ENCODE peak calls at places on chromosomes 1 and 21, in five cellular contexts. One of them, this sample, is unnamed.

GRCh38 chr1:19664453-19665043 is at the start of gene HTR6:
- DNase-seq in left lung: no peak
- DNase-seq in CD8-positive, alpha-beta T cell: no peak
- DNase-seq in fibroblast of mammary gland: no peak
- DNase-seq in foreskin fibroblast: peak; percentile 35
- DNase-seq in this sample: no peak

GRCh38 chr1:44019398-44020044 is 11.7 kb downstream of the SLC6A9 start:
- DNase-seq in left lung: no peak
- DNase-seq in CD8-positive, alpha-beta T cell: no peak
- DNase-seq in fibroblast of mammary gland: no peak
- DNase-seq in foreskin fibroblast: no peak
- DNase-seq in this sample: no peak

GRCh38 chr1:211517006-211517405 is 25.0 kb upstream of the RD3 start:
- DNase-seq in left lung: no peak
- DNase-seq in CD8-positive, alpha-beta T cell: no peak
- DNase-seq in fibroblast of mammary gland: no peak
- DNase-seq in foreskin fibroblast: no peak
- DNase-seq in this sample: no peak

GRCh38 chr1:210558302-210558701 is 229.6 kb downstream of the HHAT start:
- DNase-seq in left lung: no peak
- DNase-seq in CD8-positive, alpha-beta T cell: no peak
- DNase-seq in fibroblast of mammary gland: no peak
- DNase-seq in foreskin fibroblast: peak; percentile 3
- DNase-seq in this sample: no peak

GRCh38 chr1:201741763-201742342 is 87.1 kb upstream of the IPO9 start:
- DNase-seq in left lung: no peak
- DNase-seq in CD8-positive, alpha-beta T cell: no peak
- DNase-seq in fibroblast of mammary gland: no peak
- DNase-seq in foreskin fibroblast: no peak
- DNase-seq in this sample: no peak

GRCh38 chr1:242205622-242206489 is 207.0 kb upstream of the MAP1LC3C start:
- DNase-seq in left lung: no peak
- DNase-seq in CD8-positive, alpha-beta T cell: no peak
- DNase-seq in fibroblast of mammary gland: peak; percentile 94
- DNase-seq in foreskin fibroblast: peak; percentile 46
- DNase-seq in this sample: no peak

GRCh38 chr1:67755619-67756018 is 70.6 kb downstream of the GADD45A start:
- DNase-seq in left lung: no peak
- DNase-seq in CD8-positive, alpha-beta T cell: no peak
- DNase-seq in fibroblast of mammary gland: no peak
- DNase-seq in foreskin fibroblast: no peak
- DNase-seq in this sample: no peak

GRCh38 chr1:109381573-109381972 is 16.1 kb downstream of the SORT1 start:
- DNase-seq in left lung: no peak
- DNase-seq in CD8-positive, alpha-beta T cell: no peak
- DNase-seq in fibroblast of mammary gland: no peak
- DNase-seq in foreskin fibroblast: no peak
- DNase-seq in this sample: no peak

GRCh38 chr1:118982816-118983557 is 5.2 kb downstream of the TBX15 start:
- DNase-seq in left lung: no peak
- DNase-seq in CD8-positive, alpha-beta T cell: no peak
- DNase-seq in fibroblast of mammary gland: no peak
- DNase-seq in foreskin fibroblast: no peak
- DNase-seq in this sample: no peak

GRCh38 chr1:204301171-204301957 is 58.4 kb downstream of the PLEKHA6 start:
- DNase-seq in left lung: no peak
- DNase-seq in CD8-positive, alpha-beta T cell: no peak
- DNase-seq in fibroblast of mammary gland: no peak
- DNase-seq in foreskin fibroblast: peak; percentile 36
- DNase-seq in this sample: no peak

GRCh38 chr1:46248122-46248920 is 758 bp downstream of the RAD54L start:
- DNase-seq in left lung: peak; percentile 38
- DNase-seq in CD8-positive, alpha-beta T cell: no peak
- DNase-seq in fibroblast of mammary gland: peak; percentile 29
- DNase-seq in foreskin fibroblast: peak; percentile 24
- DNase-seq in this sample: no peak

GRCh38 chr1:30876451-30877204 is 31.9 kb downstream of the SDC3 start:
- DNase-seq in left lung: no peak
- DNase-seq in CD8-positive, alpha-beta T cell: no peak
- DNase-seq in fibroblast of mammary gland: no peak
- DNase-seq in foreskin fibroblast: no peak
- DNase-seq in this sample: no peak

GRCh38 chr21:34695434-34695833 is 26.6 kb downstream of the CLIC6 start:
- DNase-seq in left lung: no peak
- DNase-seq in CD8-positive, alpha-beta T cell: no peak
- DNase-seq in fibroblast of mammary gland: peak; percentile 60
- DNase-seq in foreskin fibroblast: no peak
- DNase-seq in this sample: no peak

GRCh38 chr1:24861821-24862727 is 68.0 kb downstream of the RUNX3 start:
- DNase-seq in left lung: peak; percentile 62
- DNase-seq in CD8-positive, alpha-beta T cell: no peak
- DNase-seq in fibroblast of mammary gland: no peak
- DNase-seq in foreskin fibroblast: no peak
- DNase-seq in this sample: peak; percentile 71

GRCh38 chr1:19250629-19251304 is 557 bp downstream of the EMC1 start:
- DNase-seq in left lung: no peak
- DNase-seq in CD8-positive, alpha-beta T cell: no peak
- DNase-seq in fibroblast of mammary gland: no peak
- DNase-seq in foreskin fibroblast: no peak
- DNase-seq in this sample: no peak

GRCh38 chr1:109482796-109483638 is 688 bp upstream of the ATXN7L2 start:
- DNase-seq in left lung: peak; percentile 46
- DNase-seq in CD8-positive, alpha-beta T cell: no peak
- DNase-seq in fibroblast of mammary gland: peak; percentile 4
- DNase-seq in foreskin fibroblast: no peak
- DNase-seq in this sample: no peak

GRCh38 chr1:50060279-50060678 is 36.5 kb upstream of the AGBL4 start:
- DNase-seq in left lung: no peak
- DNase-seq in CD8-positive, alpha-beta T cell: no peak
- DNase-seq in fibroblast of mammary gland: peak; percentile 6
- DNase-seq in foreskin fibroblast: peak; percentile 1
- DNase-seq in this sample: no peak

GRCh38 chr1:13748610-13749505 is 48.9 kb downstream of the PRDM2 start:
- DNase-seq in left lung: peak; percentile 97
- DNase-seq in CD8-positive, alpha-beta T cell: peak; percentile 92
- DNase-seq in fibroblast of mammary gland: peak; percentile 91
- DNase-seq in foreskin fibroblast: peak; percentile 98
- DNase-seq in this sample: peak; percentile 98
- TF ChIP-seq CTCF in left lung: no peak
- TF ChIP-seq CTCF in CD8-positive, alpha-beta T cell: no peak
- TF ChIP-seq CTCF in fibroblast of mammary gland: no peak
- TF ChIP-seq CTCF in foreskin fibroblast: no peak
- TF ChIP-seq CTCF in this sample: peak; percentile 25

GRCh38 chr21:33308586-33309490 is 15.9 kb upstream of the IFNAR1 start:
- DNase-seq in left lung: no peak
- DNase-seq in CD8-positive, alpha-beta T cell: no peak
- DNase-seq in fibroblast of mammary gland: peak; percentile 65
- DNase-seq in foreskin fibroblast: peak; percentile 85
- DNase-seq in this sample: no peak
- TF ChIP-seq CTCF in left lung: no peak
- TF ChIP-seq CTCF in CD8-positive, alpha-beta T cell: no peak
- TF ChIP-seq CTCF in fibroblast of mammary gland: no peak
- TF ChIP-seq CTCF in foreskin fibroblast: no peak
- TF ChIP-seq CTCF in this sample: no peak

GRCh38 chr1:198667796-198668195 is 29.0 kb downstream of the PTPRC start:
- DNase-seq in left lung: no peak
- DNase-seq in CD8-positive, alpha-beta T cell: no peak
- DNase-seq in fibroblast of mammary gland: peak; percentile 21
- DNase-seq in foreskin fibroblast: peak; percentile 48
- DNase-seq in this sample: no peak
- TF ChIP-seq CTCF in left lung: no peak
- TF ChIP-seq CTCF in CD8-positive, alpha-beta T cell: no peak
- TF ChIP-seq CTCF in fibroblast of mammary gland: no peak
- TF ChIP-seq CTCF in foreskin fibroblast: no peak
- TF ChIP-seq CTCF in this sample: no peak

DNA sequence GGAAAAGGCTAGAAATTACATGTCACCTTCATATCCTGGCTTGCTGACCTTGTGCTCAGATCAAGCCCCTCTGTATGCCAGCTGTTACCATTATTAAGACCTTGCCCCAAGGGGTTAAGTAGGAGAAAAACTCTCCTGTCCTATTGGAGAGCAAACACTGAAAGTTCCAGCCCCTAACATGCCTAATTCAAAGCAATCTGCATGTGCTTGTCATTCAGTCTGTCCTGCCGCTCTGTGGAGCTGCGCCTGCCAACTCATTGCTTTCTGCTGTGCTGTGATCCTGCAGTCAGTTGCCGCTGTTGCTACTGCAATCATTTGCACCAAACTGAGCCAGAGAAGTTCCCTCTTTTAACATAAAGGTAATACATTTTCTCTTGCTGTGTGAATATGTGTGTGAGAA is 113.4 kb downstream of the DISP1 start:
- DNase-seq in left lung: peak; percentile 68
- DNase-seq in CD8-positive, alpha-beta T cell: no peak
- DNase-seq in fibroblast of mammary gland: peak; percentile 62
- DNase-seq in foreskin fibroblast: peak; percentile 78
- DNase-seq in this sample: no peak
- TF ChIP-seq CTCF in left lung: no peak
- TF ChIP-seq CTCF in CD8-positive, alpha-beta T cell: no peak
- TF ChIP-seq CTCF in fibroblast of mammary gland: no peak
- TF ChIP-seq CTCF in foreskin fibroblast: no peak
- TF ChIP-seq CTCF in this sample: no peak

GRCh38 chr1:167171286-167171929 is 49.3 kb upstream of the POU2F1 start:
- DNase-seq in left lung: no peak
- DNase-seq in CD8-positive, alpha-beta T cell: no peak
- DNase-seq in fibroblast of mammary gland: peak; percentile 52
- DNase-seq in foreskin fibroblast: peak; percentile 27
- DNase-seq in this sample: no peak
- TF ChIP-seq CTCF in left lung: no peak
- TF ChIP-seq CTCF in CD8-positive, alpha-beta T cell: no peak
- TF ChIP-seq CTCF in fibroblast of mammary gland: no peak
- TF ChIP-seq CTCF in foreskin fibroblast: no peak
- TF ChIP-seq CTCF in this sample: peak; percentile 12

GRCh38 chr1:199546323-199546722 is 481.2 kb upstream of the NR5A2 start:
- DNase-seq in left lung: no peak
- DNase-seq in CD8-positive, alpha-beta T cell: no peak
- DNase-seq in fibroblast of mammary gland: peak; percentile 60
- DNase-seq in foreskin fibroblast: peak; percentile 33
- DNase-seq in this sample: no peak

GRCh38 chr1:199549424-199549823 is 478.1 kb upstream of the NR5A2 start:
- DNase-seq in left lung: no peak
- DNase-seq in CD8-positive, alpha-beta T cell: no peak
- DNase-seq in fibroblast of mammary gland: no peak
- DNase-seq in foreskin fibroblast: no peak
- DNase-seq in this sample: no peak

GRCh38 chr1:199550384-199551067 is 477.0 kb upstream of the NR5A2 start:
- DNase-seq in left lung: no peak
- DNase-seq in CD8-positive, alpha-beta T cell: no peak
- DNase-seq in fibroblast of mammary gland: peak; percentile 14
- DNase-seq in foreskin fibroblast: peak; percentile 65
- DNase-seq in this sample: no peak

DNA sequence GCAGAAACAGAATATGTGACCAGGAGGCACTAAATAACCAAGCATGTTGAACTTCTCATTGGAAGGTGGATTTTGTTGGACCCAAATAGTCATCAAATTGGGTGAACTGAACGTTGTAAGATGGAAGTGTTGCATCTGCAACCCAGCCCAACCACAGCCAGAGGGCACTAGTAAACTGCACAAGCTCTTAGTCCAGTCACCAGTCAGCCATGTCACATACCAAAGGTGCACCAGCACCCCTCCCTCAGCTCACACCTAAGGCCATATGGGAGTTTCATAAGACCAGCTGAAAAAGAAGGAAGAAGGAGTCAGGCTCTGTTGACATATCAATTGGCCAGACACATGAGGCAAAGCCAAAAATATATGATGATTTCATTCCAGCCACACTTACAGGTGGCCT is 481.7 kb upstream of the NR5A2 start:
- DNase-seq in left lung: no peak
- DNase-seq in CD8-positive, alpha-beta T cell: no peak
- DNase-seq in fibroblast of mammary gland: peak; percentile 8
- DNase-seq in foreskin fibroblast: peak; percentile 19
- DNase-seq in this sample: no peak
- TF ChIP-seq CTCF in left lung: no peak
- TF ChIP-seq CTCF in CD8-positive, alpha-beta T cell: no peak
- TF ChIP-seq CTCF in fibroblast of mammary gland: no peak
- TF ChIP-seq CTCF in foreskin fibroblast: peak; percentile 4
- TF ChIP-seq CTCF in this sample: no peak

GRCh38 chr1:3319874-3320245 is 134.6 kb upstream of the ARHGEF16 start:
- DNase-seq in left lung: peak; percentile 46
- DNase-seq in CD8-positive, alpha-beta T cell: no peak
- DNase-seq in fibroblast of mammary gland: peak; percentile 60
- DNase-seq in foreskin fibroblast: peak; percentile 74
- DNase-seq in this sample: no peak
- TF ChIP-seq CTCF in left lung: peak; percentile 70
- TF ChIP-seq CTCF in CD8-positive, alpha-beta T cell: peak; percentile 26
- TF ChIP-seq CTCF in fibroblast of mammary gland: peak; percentile 79
- TF ChIP-seq CTCF in foreskin fibroblast: peak; percentile 62
- TF ChIP-seq CTCF in this sample: peak; percentile 64

GRCh38 chr1:219066631-219067349 is 106.9 kb upstream of the LYPLAL1 start:
- DNase-seq in left lung: no peak
- DNase-seq in CD8-positive, alpha-beta T cell: no peak
- DNase-seq in fibroblast of mammary gland: peak; percentile 72
- DNase-seq in foreskin fibroblast: peak; percentile 67
- DNase-seq in this sample: no peak
- TF ChIP-seq CTCF in left lung: peak; percentile 27
- TF ChIP-seq CTCF in CD8-positive, alpha-beta T cell: no peak
- TF ChIP-seq CTCF in fibroblast of mammary gland: peak; percentile 56
- TF ChIP-seq CTCF in foreskin fibroblast: peak; percentile 50
- TF ChIP-seq CTCF in this sample: peak; percentile 64

GRCh38 chr1:14567056-14567455 is 31.4 kb upstream of the KAZN start:
- DNase-seq in left lung: no peak
- DNase-seq in CD8-positive, alpha-beta T cell: no peak
- DNase-seq in fibroblast of mammary gland: no peak
- DNase-seq in foreskin fibroblast: no peak
- DNase-seq in this sample: no peak
- TF ChIP-seq CTCF in left lung: no peak
- TF ChIP-seq CTCF in CD8-positive, alpha-beta T cell: no peak
- TF ChIP-seq CTCF in fibroblast of mammary gland: no peak
- TF ChIP-seq CTCF in foreskin fibroblast: no peak
- TF ChIP-seq CTCF in this sample: no peak

GRCh38 chr1:200181861-200182260 is 154.4 kb downstream of the NR5A2 start:
- DNase-seq in left lung: no peak
- DNase-seq in CD8-positive, alpha-beta T cell: no peak
- DNase-seq in fibroblast of mammary gland: no peak
- DNase-seq in foreskin fibroblast: no peak
- DNase-seq in this sample: no peak

GRCh38 chr1:200179126-200179780 is 151.7 kb downstream of the NR5A2 start:
- DNase-seq in left lung: no peak
- DNase-seq in CD8-positive, alpha-beta T cell: no peak
- DNase-seq in fibroblast of mammary gland: peak; percentile 67
- DNase-seq in foreskin fibroblast: peak; percentile 77
- DNase-seq in this sample: no peak

GRCh38 chr1:200182701-200183100 is 155.2 kb downstream of the NR5A2 start:
- DNase-seq in left lung: no peak
- DNase-seq in CD8-positive, alpha-beta T cell: no peak
- DNase-seq in fibroblast of mammary gland: no peak
- DNase-seq in foreskin fibroblast: no peak
- DNase-seq in this sample: no peak

GRCh38 chr1:200179781-200180160 is 152.3 kb downstream of the NR5A2 start:
- DNase-seq in left lung: no peak
- DNase-seq in CD8-positive, alpha-beta T cell: no peak
- DNase-seq in fibroblast of mammary gland: no peak
- DNase-seq in foreskin fibroblast: no peak
- DNase-seq in this sample: no peak

DNA sequence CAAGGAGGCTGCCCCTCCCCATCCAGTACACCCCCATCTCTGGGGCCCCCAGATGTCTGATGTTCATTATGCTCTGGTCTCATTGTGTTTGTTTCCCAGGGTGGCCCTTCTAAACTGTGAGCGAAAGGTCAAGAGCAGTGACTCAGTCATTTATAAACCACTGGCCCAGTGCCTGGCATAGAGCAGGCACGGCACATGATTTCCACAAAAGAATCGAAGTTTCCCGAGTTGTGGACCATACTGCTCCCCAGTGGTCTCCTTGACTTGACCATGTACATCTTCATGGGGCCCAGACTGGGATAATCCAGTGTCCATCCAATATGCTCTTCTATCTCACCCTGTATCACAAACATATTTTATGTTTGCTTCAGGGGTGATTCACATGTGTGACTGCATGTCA is 153.3 kb downstream of the NR5A2 start:
- DNase-seq in left lung: no peak
- DNase-seq in CD8-positive, alpha-beta T cell: no peak
- DNase-seq in fibroblast of mammary gland: peak; percentile 90
- DNase-seq in foreskin fibroblast: peak; percentile 88
- DNase-seq in this sample: no peak
- TF ChIP-seq CTCF in left lung: no peak
- TF ChIP-seq CTCF in CD8-positive, alpha-beta T cell: no peak
- TF ChIP-seq CTCF in fibroblast of mammary gland: peak; percentile 42
- TF ChIP-seq CTCF in foreskin fibroblast: no peak
- TF ChIP-seq CTCF in this sample: no peak